ENCODE peak calls at places on chromosomes 13 and 19, in five cellular contexts. W is kidney glomerular epithelial cell, P is NCI-H1436, D is fibroblast of lung, B is GM06990. U is an unnamed sample.
A peak's percentile ranks its signal among the peaks of the same experiment; 100 is the strongest.

GRCh38 chr19:10535613-10536012 is 8.1 kb upstream of the ATG4D start:
- DNase-seq in P (no peak), W (no peak), D (no peak), B (no peak), U (no peak)

GRCh38 chr19:41505105-41505504 is 62.1 kb downstream of the ERICH4 start:
- DNase-seq in B (no peak), D (no peak), W (no peak), P (no peak), U (no peak)

GRCh38 chr13:99214232-99214631 is 13.6 kb downstream of the UBAC2 start:
- DNase-seq in W (no peak), B (peak; percentile 33), D (no peak), P (no peak), U (peak; percentile 76)

GRCh38 chr13:105139380-105140285 is 1395.8 kb downstream of the EFNB2 start:
- DNase-seq in P (no peak), W (no peak), D (peak; percentile 76), B (peak; percentile 69), U (peak; percentile 98)

GRCh38 chr19:55704494-55705245 is 29.6 kb downstream of the EPN1 start:
- DNase-seq in W (no peak), D (no peak), P (no peak), B (no peak), U (no peak)

GRCh38 chr19:20179946-20180345 is 12.9 kb downstream of the ZNF486 start:
- DNase-seq in D (no peak), P (no peak), B (no peak), W (no peak), U (no peak)

GRCh38 chr19:6278740-6279619 is 795 bp downstream of the MLLT1 start:
- DNase-seq in P (no peak), D (no peak), B (no peak), W (no peak), U (no peak)

GRCh38 chr19:35752746-35753350 is 4.0 kb downstream of the HSPB6 start:
- DNase-seq in D (peak; percentile 29), W (no peak), P (no peak), B (no peak), U (no peak)

GRCh38 chr13:24541127-24541475 is 28.5 kb upstream of the PARP4 start:
- DNase-seq in W (no peak), P (no peak), D (no peak), B (no peak), U (no peak)

GRCh38 chr19:50167314-50167721 is 4.2 kb upstream of the IZUMO2 start:
- DNase-seq in D (no peak), B (no peak), W (no peak), P (no peak), U (no peak)

GRCh38 chr13:60663788-60664187 is 266.8 kb downstream of the TDRD3 start:
- DNase-seq in B (no peak), D (no peak), P (no peak), W (no peak), U (no peak)

GRCh38 chr19:2983351-2984195 is 6.2 kb downstream of the TLE6 start:
- DNase-seq in P (no peak), D (peak; percentile 75), W (peak; percentile 0), B (no peak), U (no peak)

GRCh38 chr19:9801976-9802375 is 16.9 kb downstream of the FBXL12 start:
- DNase-seq in P (no peak), B (no peak), D (no peak), W (no peak), U (no peak)

GRCh38 chr13:95100525-95101121 is 200.6 kb downstream of the ABCC4 start:
- DNase-seq in W (peak; percentile 87), B (no peak), P (no peak), D (peak; percentile 47), U (no peak)

GRCh38 chr13:90454002-90454636 is 893.4 kb upstream of the MIR17HG start:
- DNase-seq in W (no peak), P (no peak), D (no peak), B (no peak), U (no peak)

GRCh38 chr19:7252364-7252763 is 41.9 kb downstream of the INSR start:
- DNase-seq in W (no peak), B (no peak), P (no peak), D (no peak), U (no peak)

GRCh38 chr19:1612114-1613086 is 7.1 kb upstream of the UQCR11 start:
- DNase-seq in B (no peak), D (no peak), P (no peak), W (no peak), U (no peak)

GRCh38 chr19:48784527-48784926 is 26.3 kb downstream of the BCAT2 start:
- DNase-seq in P (no peak), D (peak; percentile 37), B (no peak), W (no peak), U (no peak)

GRCh38 chr19:58356971-58357797 is 3.9 kb upstream of the A1BG start:
- DNase-seq in B (no peak), P (no peak), W (no peak), D (peak; percentile 14), U (no peak)

GRCh38 chr19:4186087-4186993 is 3.9 kb downstream of the ANKRD24 start:
- DNase-seq in D (peak; percentile 68), B (no peak), P (peak; percentile 65), W (peak; percentile 75), U (no peak)

GRCh38 chr13:32881074-32881791 is 135.0 kb upstream of the KL start:
- DNase-seq in D (peak; percentile 77), B (no peak), W (peak; percentile 75), P (no peak), U (no peak)

GRCh38 chr13:42981853-42982252 is 10.2 kb downstream of the EPSTI1 start:
- DNase-seq in W (no peak), P (no peak), D (no peak), B (no peak), U (no peak)

GRCh38 chr19:54254195-54254906 is 2.7 kb downstream of the LILRB5 start:
- DNase-seq in W (no peak), D (no peak), B (no peak), P (peak; percentile 23), U (no peak)

GRCh38 chr19:7959209-7959608 is 15.7 kb upstream of the TIMM44 start:
- DNase-seq in P (no peak), W (no peak), B (no peak), D (no peak), U (no peak)